ENCODE peak calls at places on chromosomes 1 and 21, in nine cellular contexts. Z, P, F, K, H, R, C, G and E are unnamed samples.

GRCh38 chr1:53068314-53069084 is 6.5 kb downstream of the PODN start:
- DNase-seq in F (no peak), R (no peak), G (no peak), P (peak), C (no peak), Z (no peak), K (no peak), H (no peak), E (no peak)

GRCh38 chr1:100811808-100812207 is 82.8 kb downstream of the EXTL2 start:
- DNase-seq in F (no peak), C (no peak), Z (no peak), K (no peak), H (no peak), P (no peak), R (no peak), G (no peak), E (no peak)

GRCh38 chr1:48552420-48552819 is 80.4 kb upstream of the SPATA6 start:
- DNase-seq in P (peak), G (peak), F (no peak), K (no peak), Z (no peak), C (no peak), R (no peak), H (peak), E (no peak)

GRCh38 chr1:161082996-161083742 is 6.2 kb downstream of the NECTIN4 start:
- DNase-seq in G (no peak), Z (peak), H (no peak), P (peak), R (peak), C (peak), F (peak), K (no peak), E (no peak)

GRCh38 chr1:221724931-221725605 is 16.8 kb downstream of the DUSP10 start:
- DNase-seq in C (no peak), K (no peak), R (no peak), G (no peak), F (peak), Z (peak), H (no peak), P (no peak), E (no peak)

GRCh38 chr1:93659805-93660479 is 21.7 kb downstream of the BCAR3 start:
- DNase-seq in H (no peak), G (no peak), P (no peak), Z (no peak), K (no peak), R (no peak), F (peak), C (no peak), E (no peak)

GRCh38 chr1:57512386-57512785 is 88.5 kb upstream of the DAB1 start:
- DNase-seq in H (no peak), C (no peak), R (no peak), K (no peak), G (no peak), P (no peak), Z (no peak), F (no peak), E (no peak)

GRCh38 chr1:38835230-38835827 is 24.2 kb downstream of the RRAGC start:
- DNase-seq in F (no peak), P (peak), C (no peak), Z (peak), G (peak), H (peak), R (no peak), K (no peak), E (peak)

GRCh38 chr1:36463773-36464604 is at the start of gene MRPS15:
- DNase-seq in Z (peak), K (peak), H (peak), F (peak), R (peak), C (peak), P (peak), G (peak), E (peak)

GRCh38 chr1:236154126-236154525 is 11.8 kb downstream of the GPR137B start:
- DNase-seq in Z (no peak), F (peak), H (no peak), R (no peak), P (no peak), G (no peak), C (no peak), K (no peak), E (no peak)

GRCh38 chr1:86322241-86322640 is 73.9 kb downstream of the ODF2L start:
- DNase-seq in R (no peak), G (no peak), F (no peak), Z (no peak), C (no peak), K (no peak), H (no peak), P (no peak), E (no peak)

GRCh38 chr1:156767879-156768608 is 709 bp downstream of the PRCC start:
- DNase-seq in K (no peak), F (peak), C (no peak), P (peak), G (peak), Z (no peak), R (peak), H (no peak), E (no peak)

GRCh38 chr1:230758705-230759354 is 11.6 kb downstream of the CAPN9 start:
- DNase-seq in C (no peak), H (no peak), P (no peak), F (no peak), K (no peak), G (no peak), R (no peak), Z (peak), E (no peak)

GRCh38 chr1:161953256-161953920 is 70.3 kb downstream of the OLFML2B start:
- DNase-seq in F (no peak), G (no peak), C (no peak), H (no peak), R (no peak), P (no peak), Z (no peak), K (no peak), E (no peak)

GRCh38 chr1:163406787-163407186 is 85.0 kb downstream of the NUF2 start:
- DNase-seq in K (no peak), P (no peak), G (no peak), Z (no peak), F (no peak), H (no peak), C (no peak), R (no peak), E (no peak)

GRCh38 chr1:200907611-200908097 is 13.0 kb downstream of the INAVA start:
- DNase-seq in K (no peak), Z (no peak), R (no peak), H (no peak), G (no peak), P (no peak), F (no peak), C (no peak), E (no peak)

GRCh38 chr1:206560021-206560716 is 52.1 kb downstream of the EIF2D start:
- DNase-seq in C (no peak), H (no peak), K (no peak), Z (no peak), P (no peak), R (no peak), G (no peak), F (no peak), E (no peak)

GRCh38 chr1:119870917-119871486 is 25.3 kb downstream of the ADAM30 start:
- DNase-seq in C (no peak), K (peak), R (peak), P (peak), F (peak), G (peak), Z (peak), H (peak), E (peak)

GRCh38 chr1:37932759-37933158 is 14.1 kb downstream of the INPP5B start:
- DNase-seq in P (no peak), G (no peak), H (no peak), R (no peak), Z (peak), C (peak), F (no peak), K (no peak), E (no peak)

GRCh38 chr1:160401972-160402795 is 1.8 kb downstream of the VANGL2 start:
- DNase-seq in F (no peak), H (no peak), G (no peak), R (no peak), P (peak), K (no peak), Z (no peak), C (no peak), E (no peak)

GRCh38 chr1:7912743-7913557 is 27.7 kb downstream of the TNFRSF9 start:
- DNase-seq in K (no peak), G (no peak), R (no peak), H (no peak), Z (no peak), P (peak), F (no peak), C (no peak), E (no peak)

GRCh38 chr1:162023547-162024501 is at the start of gene OLFML2B:
- DNase-seq in G (peak), R (peak), P (peak), H (no peak), C (peak), K (peak), F (peak), Z (peak), E (peak)

GRCh38 chr1:89171067-89171438 is 4.8 kb downstream of the GBP7 start:
- DNase-seq in G (no peak), K (no peak), P (no peak), R (no peak), Z (no peak), C (no peak), F (no peak), H (no peak), E (no peak)

GRCh38 chr1:52404116-52404974 is at the start of the genes ORC1 and PRPF38A:
- DNase-seq in G (peak), K (peak), Z (peak), R (peak), P (peak), C (peak), F (peak), H (peak), E (peak)

GRCh38 chr1:35255276-35255675 is 13.2 kb upstream of the ZMYM4 start:
- DNase-seq in G (no peak), F (no peak), C (no peak), K (no peak), H (no peak), Z (no peak), P (no peak), R (no peak), E (no peak)

GRCh38 chr1:206503591-206504362 is 3.6 kb upstream of the RASSF5 start:
- DNase-seq in F (no peak), K (no peak), C (peak), Z (peak), H (no peak), P (no peak), G (peak), R (peak), E (no peak)

GRCh38 chr1:9529190-9529589 is 10.1 kb upstream of the SLC25A33 start:
- DNase-seq in F (no peak), G (peak), Z (peak), P (no peak), H (no peak), K (no peak), C (no peak), R (no peak), E (no peak)

GRCh38 chr1:86858524-86859261 is 55.2 kb downstream of the SELENOF start:
- DNase-seq in Z (no peak), G (no peak), F (no peak), R (no peak), H (peak), P (no peak), C (no peak), K (no peak), E (no peak)

GRCh38 chr1:228089520-228090380 is 7.2 kb downstream of the ARF1 start:
- DNase-seq in K (no peak), F (peak), Z (no peak), R (no peak), G (no peak), C (no peak), H (peak), P (peak), E (no peak)

GRCh38 chr1:24248859-24249258 is 61.8 kb upstream of the IFNLR1 start:
- DNase-seq in C (no peak), G (no peak), R (no peak), Z (no peak), F (no peak), H (peak), P (peak), K (no peak), E (no peak)

GRCh38 chr1:43990271-43991199 is 864 bp upstream of the CCDC24 start:
- DNase-seq in Z (no peak), H (no peak), F (peak), R (no peak), G (no peak), K (no peak), C (no peak), P (no peak), E (no peak)

GRCh38 chr1:61699893-61700851 is 24.8 kb downstream of the TM2D1 start:
- DNase-seq in F (no peak), P (no peak), K (no peak), G (no peak), H (no peak), C (no peak), Z (no peak), R (no peak), E (no peak)

GRCh38 chr1:95551201-95551600 is 317.2 kb downstream of the RWDD3 start:
- DNase-seq in R (no peak), F (no peak), G (no peak), Z (no peak), H (no peak), K (no peak), C (no peak), P (no peak), E (no peak)

GRCh38 chr1:117897551-117897950 is 31.9 kb downstream of the GDAP2 start:
- DNase-seq in P (no peak), H (no peak), G (no peak), C (no peak), R (no peak), K (no peak), Z (no peak), F (no peak), E (no peak)

GRCh38 chr1:85229574-85230097 is 28.8 kb upstream of the SYDE2 start:
- DNase-seq in H (peak), F (no peak), P (no peak), C (no peak), Z (no peak), K (no peak), G (no peak), R (no peak), E (no peak)

GRCh38 chr21:32674038-32674437 is 53.8 kb downstream of the SYNJ1 start:
- DNase-seq in H (no peak), P (no peak), R (no peak), K (no peak), G (no peak), C (no peak), Z (no peak), F (no peak), E (no peak)

GRCh38 chr1:222620566-222620965 is 2.7 kb downstream of the MIA3 start:
- DNase-seq in K (no peak), P (no peak), G (no peak), F (no peak), Z (no peak), R (no peak), C (no peak), H (no peak), E (no peak)

GRCh38 chr1:153288634-153289275 is 24.0 kb downstream of the PGLYRP3 start:
- DNase-seq in H (peak), G (no peak), K (no peak), Z (no peak), F (peak), C (no peak), P (peak), R (no peak), E (no peak)